ENCODE peak calls at places on chromosomes 12 and 14, in five cellular contexts. B is A673; C is AG04450; S is CD8-positive, alpha-beta T cell; J is substantia nigra. W is an unnamed sample.

GRCh38 chr12:53326460-53327185 is 5.2 kb upstream of the AAAS start:
- DNase-seq in S (no peak), C (no peak), J (no peak), B (no peak), W (no peak)

GRCh38 chr14:100823488-100823887 is 2.4 kb upstream of the MEG3 start:
- DNase-seq in C (no peak), S (no peak), J (no peak), B (no peak), W (no peak)

GRCh38 chr12:24661657-24662096 is 287.2 kb downstream of the BCAT1 start:
- DNase-seq in C (peak; percentile 41), S (no peak), B (peak; percentile 7), J (peak; percentile 44), W (no peak)

GRCh38 chr12:76108356-76108755 is 23.9 kb upstream of the NAP1L1 start:
- DNase-seq in S (no peak), B (no peak), C (no peak), J (no peak), W (no peak)

GRCh38 chr12:130675121-130675520 is 41.0 kb downstream of the RIMBP2 start:
- DNase-seq in B (no peak), C (no peak), S (no peak), J (no peak), W (no peak)

GRCh38 chr12:27034607-27035293 is 12.4 kb downstream of the MED21 start:
- DNase-seq in B (no peak), J (no peak), S (no peak), C (no peak), W (no peak)

GRCh38 chr12:19434538-19434937 is 4.8 kb upstream of the AEBP2 start:
- DNase-seq in C (no peak), S (no peak), B (no peak), J (no peak), W (no peak)

GRCh38 chr12:98725481-98726247 is 80.6 kb downstream of the APAF1 start:
- DNase-seq in J (peak; percentile 60), S (no peak), C (peak; percentile 39), B (peak; percentile 61), W (no peak)

GRCh38 chr14:38201137-38201828 is 6.4 kb upstream of the SSTR1 start:
- DNase-seq in J (no peak), S (no peak), C (no peak), B (no peak), W (no peak)

GRCh38 chr12:132413931-132414588 is 75.9 kb upstream of the FBRSL1 start:
- DNase-seq in B (peak; percentile 42), J (no peak), S (no peak), C (no peak), W (no peak)

DNA sequence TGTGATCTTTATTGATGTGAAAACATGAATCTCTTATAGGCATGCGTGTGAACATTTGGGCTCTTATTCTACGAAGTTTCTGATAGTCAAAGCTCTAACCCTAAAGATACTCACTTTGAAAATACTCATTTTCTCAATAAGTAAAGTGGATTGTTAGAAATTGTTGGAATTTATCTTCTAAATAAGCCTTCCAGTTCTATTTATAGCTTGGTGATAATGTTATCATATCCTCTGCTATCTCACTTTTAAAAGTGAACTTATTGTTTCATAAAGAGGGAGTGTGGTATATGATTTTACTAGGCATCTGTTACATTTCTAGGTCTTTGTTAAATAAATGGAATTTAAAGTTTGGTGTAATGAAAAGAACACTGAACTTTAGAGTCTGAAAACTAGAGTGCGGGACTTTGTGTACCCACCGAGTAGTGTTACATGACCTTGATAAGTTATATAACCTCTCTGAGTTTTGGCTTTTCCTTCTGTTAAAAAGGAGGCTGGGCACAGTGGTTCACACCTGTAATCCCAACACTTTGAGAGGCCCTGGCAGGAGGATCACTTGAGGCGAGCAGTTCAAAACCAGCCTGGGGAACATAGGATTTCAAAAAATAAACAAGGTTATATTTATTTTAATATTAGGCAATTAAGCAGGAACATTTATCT is 13.6 kb downstream of the USP15 start:
- DNase-seq in J (no peak), C (no peak), B (no peak), S (no peak), W (no peak)
- H3K27ac ChIP-seq in J (no peak overlapping the region), C (no peak overlapping the region), B (no peak overlapping the region), S (no peak overlapping the region), W (no peak overlapping the region)

DNA sequence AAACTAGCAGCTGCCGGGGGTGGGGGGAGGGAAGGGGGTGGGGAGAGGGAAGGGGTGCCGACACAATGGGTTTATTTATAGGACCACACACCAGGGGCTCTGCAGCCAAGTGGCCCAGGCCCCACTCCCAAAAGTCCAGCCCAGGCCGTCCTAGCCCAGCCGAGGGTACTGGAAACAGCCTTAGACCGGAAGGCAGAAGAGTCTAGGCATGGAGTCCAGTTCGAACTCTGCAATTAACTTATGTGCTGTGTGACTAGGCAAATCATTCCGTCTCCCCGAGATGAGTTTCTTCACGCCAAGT is 18.1 kb downstream of the NCKAP5L start:
- DNase-seq in C (no peak), J (no peak), B (no peak), S (no peak), W (no peak)
- H3K27ac ChIP-seq in C (peak overlapping the region; percentile 21), J (peak overlapping the region; percentile 96), B (no peak overlapping the region), S (no peak overlapping the region), W (no peak overlapping the region)

GRCh38 chr12:3755898-3756297 is 3.0 kb upstream of the CRACR2A start:
- DNase-seq in S (no peak), J (no peak), C (no peak), B (no peak), W (no peak)
- H3K27ac ChIP-seq in S (no peak overlapping the region), J (no peak overlapping the region), C (no peak overlapping the region), B (no peak overlapping the region), W (no peak overlapping the region)

DNA sequence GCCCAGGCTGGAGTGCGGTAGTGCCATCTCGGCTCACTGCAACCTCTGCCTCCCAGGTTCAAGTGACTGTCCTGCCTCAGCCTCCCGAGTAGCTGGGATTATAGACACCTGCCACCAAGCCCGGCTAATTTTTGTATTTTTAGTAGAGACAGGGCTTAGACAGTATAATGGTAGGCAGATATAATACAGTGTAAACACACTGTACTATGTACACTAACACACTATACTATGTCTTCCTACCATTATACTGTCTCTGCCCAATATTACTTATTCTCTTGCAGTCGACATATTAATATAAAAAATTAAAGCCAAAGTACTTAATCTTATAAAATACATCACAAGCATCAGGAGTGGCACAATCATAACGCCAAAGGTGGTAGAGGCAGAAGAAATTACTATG is 15.0 kb downstream of the DTD2 start:
- DNase-seq in B (no peak), J (no peak), S (no peak), C (no peak), W (no peak)
- H3K27ac ChIP-seq in B (no peak overlapping the region), J (no peak overlapping the region), S (no peak overlapping the region), C (peak overlapping the region; percentile 13), W (peak overlapping the region; percentile 44)

DNA sequence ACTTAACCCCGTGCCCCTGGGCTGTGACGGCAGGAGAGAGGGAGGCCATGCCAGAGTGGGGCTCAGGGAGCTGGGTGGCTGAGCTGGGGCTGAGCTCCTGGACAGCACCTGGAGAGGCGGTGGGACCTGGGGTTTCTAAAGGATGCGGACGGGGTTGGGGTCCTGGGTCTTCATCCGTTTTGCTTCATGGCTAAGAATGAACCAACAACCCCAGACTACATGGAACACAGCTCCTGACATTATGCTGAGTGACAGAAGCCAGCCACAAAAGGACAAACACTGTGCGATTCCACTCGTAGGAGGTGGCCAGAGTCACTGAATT is 60.6 kb downstream of the NCOR2 start:
- DNase-seq in J (no peak), B (no peak), S (no peak), C (no peak), W (no peak)
- H3K27ac ChIP-seq in J (peak overlapping the region; percentile 52), B (peak overlapping the region; percentile 88), S (no peak overlapping the region), C (peak overlapping the region; percentile 31), W (no peak overlapping the region)

GRCh38 chr14:74888164-74889158 is 6.7 kb downstream of the DLST start:
- DNase-seq in C (no peak), B (no peak), J (no peak), S (no peak), W (no peak)
- H3K27ac ChIP-seq in C (no peak overlapping the region), B (no peak overlapping the region), J (no peak overlapping the region), S (no peak overlapping the region), W (no peak overlapping the region)

DNA sequence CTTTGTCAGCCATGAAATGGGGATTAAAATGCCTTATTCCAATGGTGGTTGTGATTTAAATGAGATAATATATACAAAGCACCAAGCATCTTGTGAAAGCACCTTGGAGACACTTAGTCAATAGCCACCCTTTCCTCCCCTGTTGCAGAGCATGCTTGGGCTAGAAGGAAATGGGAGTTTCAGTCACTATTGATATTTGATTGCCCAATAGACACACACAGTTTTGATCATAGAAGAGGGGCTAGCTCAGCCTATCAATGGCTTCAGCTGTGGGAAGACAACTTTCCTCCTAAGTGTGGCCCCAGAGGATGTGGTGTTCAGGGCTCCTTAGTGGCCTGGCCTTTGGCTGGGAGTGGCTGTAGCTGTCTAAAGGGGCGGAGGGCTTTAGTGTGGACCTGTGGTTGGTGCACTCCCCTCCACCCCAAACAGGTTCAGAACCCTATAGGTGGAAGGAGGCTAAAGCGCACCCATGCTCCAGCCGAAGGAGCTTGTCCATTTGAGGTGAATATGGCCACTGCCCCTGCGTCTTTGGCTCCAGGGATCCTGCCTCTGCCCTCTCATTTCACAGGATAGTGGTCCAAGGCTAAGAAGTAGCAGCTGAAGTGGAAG is 132.3 kb downstream of the TMEM30B start:
- DNase-seq in S (no peak), C (no peak), J (no peak), B (no peak), W (no peak)
- H3K27ac ChIP-seq in S (no peak overlapping the region), C (peak overlapping the region; percentile 99), J (no peak overlapping the region), B (no peak overlapping the region), W (peak overlapping the region; percentile 96)

W was measured in epithelial cell of prostate.